ENCODE peak calls at places on chromosomes 16 and 17, in four cellular contexts. C, M, F and Q are unnamed samples.

GRCh38 chr17:17414316-17414937 is 62.4 kb upstream of the MED9 start:
- DNase-seq in C (no peak), M (no peak), F (no peak), Q (no peak)

GRCh38 chr16:54447606-54448440 is 161.2 kb upstream of the IRX3 start:
- DNase-seq in C (peak), M (no peak), F (no peak), Q (no peak)

GRCh38 chr17:48878920-48879898 is 13.4 kb upstream of the ATP5MC1 start:
- DNase-seq in C (peak), M (peak), F (peak), Q (peak)

GRCh38 chr16:19718624-19718965 is 524 bp downstream of the IQCK start:
- DNase-seq in C (no peak), M (no peak), F (no peak), Q (no peak)

GRCh38 chr17:67047382-67047781 is 3.0 kb downstream of the CACNG1 start:
- DNase-seq in C (no peak), M (no peak), F (no peak), Q (no peak)

GRCh38 chr17:56681561-56682266 is 88.2 kb downstream of the NOG start:
- DNase-seq in C (peak), M (no peak), F (no peak), Q (peak)

GRCh38 chr16:53152321-53152720 is 97.5 kb downstream of the CHD9 start:
- DNase-seq in C (no peak), M (no peak), F (no peak), Q (no peak)

GRCh38 chr17:82900741-82901140 is 60.9 kb upstream of the ZNF750 start:
- DNase-seq in C (no peak), M (no peak), F (no peak), Q (no peak)

GRCh38 chr17:69142473-69142802 is 743 bp upstream of the ABCA6 start:
- DNase-seq in C (no peak), M (no peak), F (no peak), Q (no peak)

GRCh38 chr17:60959011-60959410 is 281.4 kb downstream of the BCAS3 start:
- DNase-seq in C (no peak), M (no peak), F (no peak), Q (no peak)

GRCh38 chr16:65519402-65519801 is 397.5 kb upstream of the CDH11 start:
- DNase-seq in C (no peak), M (no peak), F (no peak), Q (no peak)

GRCh38 chr16:24070851-24071250 is 185.3 kb upstream of the CACNG3 start:
- DNase-seq in C (peak), M (no peak), F (no peak), Q (peak)

GRCh38 chr17:17129466-17129865 is 76.7 kb downstream of the PLD6 start:
- DNase-seq in C (no peak), M (no peak), F (no peak), Q (no peak)

GRCh38 chr17:31148205-31148604 is 53.4 kb downstream of the NF1 start:
- DNase-seq in C (no peak), M (no peak), F (no peak), Q (no peak)

GRCh38 chr16:12341423-12341822 is 364.9 kb downstream of the SNX29 start:
- DNase-seq in C (no peak), M (no peak), F (no peak), Q (no peak)

GRCh38 chr17:48004973-48005372 is 32.6 kb downstream of the COPZ2 start:
- DNase-seq in C (no peak), M (no peak), F (no peak), Q (no peak)

GRCh38 chr17:58786586-58787295 is 31.1 kb downstream of the PPM1E start:
- DNase-seq in C (no peak), M (no peak), F (no peak), Q (no peak)

GRCh38 chr16:78297066-78297666 is 197.7 kb downstream of the WWOX start:
- DNase-seq in C (no peak), M (no peak), F (no peak), Q (no peak)

GRCh38 chr16:21175397-21175796 is 16.9 kb downstream of the LDAF1 start:
- DNase-seq in C (no peak), M (no peak), F (no peak), Q (no peak)

GRCh38 chr17:42142371-42142896 is 12.4 kb downstream of the RAB5C start:
- DNase-seq in C (no peak), M (no peak), F (no peak), Q (no peak)

GRCh38 chr16:25011891-25012499 is 3.2 kb downstream of the ARHGAP17 start:
- DNase-seq in C (no peak), M (no peak), F (no peak), Q (no peak)

GRCh38 chr16:724188-725040 is 1.8 kb downstream of the CCDC78 start:
- DNase-seq in C (no peak), M (no peak), F (no peak), Q (no peak)

GRCh38 chr16:83137326-83137770 is 510.6 kb downstream of the CDH13 start:
- DNase-seq in C (peak), M (no peak), F (no peak), Q (no peak)

GRCh38 chr17:64336760-64337413 is 53.8 kb downstream of the PECAM1 start:
- DNase-seq in C (no peak), M (no peak), F (no peak), Q (no peak)

GRCh38 chr17:51860934-51861561 is 297.5 kb downstream of the CA10 start:
- DNase-seq in C (peak), M (no peak), F (no peak), Q (peak)

GRCh38 chr17:76562734-76563148 is 22.9 kb downstream of the PRCD start:
- DNase-seq in C (peak), M (no peak), F (no peak), Q (no peak)

GRCh38 chr17:14784997-14785696 is 480.0 kb downstream of the PMP22 start:
- DNase-seq in C (peak), M (peak), F (no peak), Q (no peak)

GRCh38 chr17:2106308-2106707 is 51.4 kb downstream of the HIC1 start:
- DNase-seq in C (no peak), M (no peak), F (no peak), Q (no peak)

GRCh38 chr17:75610103-75610984 is 22.7 kb downstream of the MYO15B start:
- DNase-seq in C (no peak), M (no peak), F (no peak), Q (no peak)

GRCh38 chr16:63311313-63311712 is 1275.1 kb upstream of the CDH8 start:
- DNase-seq in C (no peak), M (no peak), F (no peak), Q (no peak)

GRCh38 chr17:11644265-11645212 is 46.3 kb downstream of the DNAH9 start:
- DNase-seq in C (peak), M (peak), F (peak), Q (no peak)

GRCh38 chr16:4192206-4192605 is 49.7 kb downstream of the SRL start:
- DNase-seq in C (no peak), M (no peak), F (no peak), Q (no peak)

GRCh38 chr17:78774956-78775571 is 7.0 kb downstream of the CYTH1 start:
- DNase-seq in C (peak), M (peak), F (no peak), Q (peak)

GRCh38 chr16:51532551-51532950 is 381.5 kb upstream of the SALL1 start:
- DNase-seq in C (no peak), M (no peak), F (no peak), Q (no peak)

GRCh38 chr17:56913867-56914640 is at the start of gene TRIM25:
- DNase-seq in C (peak), M (peak), F (peak), Q (peak)